ENCODE peak calls at places on chromosome 10, in seven cellular contexts. One of them, this sample, is unnamed.

GRCh38 chr10:30046476-30046875 is 12.9 kb downstream of the JCAD start:
- DNase-seq in lower leg skin: no peak
- DNase-seq in CD4-positive, alpha-beta memory T cell: no peak
- DNase-seq in skeletal muscle cell: no peak
- DNase-seq in upper lobe of right lung: no peak
- DNase-seq in fibroblast of mammary gland: no peak
- DNase-seq in mesenchymal stem cell: no peak
- DNase-seq in this sample: no peak

GRCh38 chr10:43208147-43209063 is 58.5 kb downstream of the RASGEF1A start:
- DNase-seq in skeletal muscle cell: no peak
- DNase-seq in CD4-positive, alpha-beta memory T cell: no peak
- DNase-seq in mesenchymal stem cell: no peak
- DNase-seq in lower leg skin: no peak
- DNase-seq in fibroblast of mammary gland: no peak
- DNase-seq in upper lobe of right lung: peak
- DNase-seq in this sample: no peak

GRCh38 chr10:87818505-87819273 is 663 bp upstream of the ATAD1 start:
- DNase-seq in fibroblast of mammary gland: peak
- DNase-seq in CD4-positive, alpha-beta memory T cell: peak
- DNase-seq in upper lobe of right lung: peak
- DNase-seq in mesenchymal stem cell: peak
- DNase-seq in lower leg skin: no peak
- DNase-seq in skeletal muscle cell: no peak
- DNase-seq in this sample: peak

GRCh38 chr10:129968937-129969527 is 5.0 kb upstream of the EBF3 start:
- DNase-seq in lower leg skin: no peak
- DNase-seq in CD4-positive, alpha-beta memory T cell: no peak
- DNase-seq in upper lobe of right lung: no peak
- DNase-seq in mesenchymal stem cell: peak
- DNase-seq in skeletal muscle cell: no peak
- DNase-seq in fibroblast of mammary gland: peak
- DNase-seq in this sample: no peak

GRCh38 chr10:17214991-17215781 is 12.9 kb upstream of the VIM start:
- DNase-seq in fibroblast of mammary gland: peak
- DNase-seq in mesenchymal stem cell: peak
- DNase-seq in lower leg skin: no peak
- DNase-seq in CD4-positive, alpha-beta memory T cell: no peak
- DNase-seq in upper lobe of right lung: no peak
- DNase-seq in skeletal muscle cell: peak
- DNase-seq in this sample: no peak

GRCh38 chr10:49092477-49092876 is 22.8 kb downstream of the VSTM4 start:
- DNase-seq in mesenchymal stem cell: no peak
- DNase-seq in skeletal muscle cell: no peak
- DNase-seq in lower leg skin: no peak
- DNase-seq in CD4-positive, alpha-beta memory T cell: no peak
- DNase-seq in fibroblast of mammary gland: no peak
- DNase-seq in upper lobe of right lung: peak
- DNase-seq in this sample: no peak

GRCh38 chr10:88181902-88182671 is 318.7 kb downstream of the PTEN start:
- DNase-seq in upper lobe of right lung: no peak
- DNase-seq in mesenchymal stem cell: peak
- DNase-seq in skeletal muscle cell: no peak
- DNase-seq in lower leg skin: no peak
- DNase-seq in CD4-positive, alpha-beta memory T cell: no peak
- DNase-seq in fibroblast of mammary gland: no peak
- DNase-seq in this sample: no peak

GRCh38 chr10:35712486-35712885 is 70.4 kb upstream of the FZD8 start:
- DNase-seq in mesenchymal stem cell: peak
- DNase-seq in skeletal muscle cell: no peak
- DNase-seq in fibroblast of mammary gland: no peak
- DNase-seq in CD4-positive, alpha-beta memory T cell: no peak
- DNase-seq in lower leg skin: no peak
- DNase-seq in upper lobe of right lung: no peak
- DNase-seq in this sample: no peak

GRCh38 chr10:131500181-131500580 is 188.7 kb upstream of the TCERG1L start:
- DNase-seq in lower leg skin: no peak
- DNase-seq in upper lobe of right lung: no peak
- DNase-seq in mesenchymal stem cell: no peak
- DNase-seq in CD4-positive, alpha-beta memory T cell: no peak
- DNase-seq in fibroblast of mammary gland: no peak
- DNase-seq in skeletal muscle cell: no peak
- DNase-seq in this sample: no peak

GRCh38 chr10:74067373-74068370 is 69.8 kb downstream of the VCL start:
- DNase-seq in upper lobe of right lung: no peak
- DNase-seq in fibroblast of mammary gland: peak
- DNase-seq in mesenchymal stem cell: peak
- DNase-seq in CD4-positive, alpha-beta memory T cell: no peak
- DNase-seq in lower leg skin: no peak
- DNase-seq in skeletal muscle cell: no peak
- DNase-seq in this sample: no peak

GRCh38 chr10:11757452-11757819 is 15.3 kb downstream of the ECHDC3 start:
- DNase-seq in CD4-positive, alpha-beta memory T cell: no peak
- DNase-seq in mesenchymal stem cell: peak
- DNase-seq in upper lobe of right lung: peak
- DNase-seq in fibroblast of mammary gland: peak
- DNase-seq in skeletal muscle cell: peak
- DNase-seq in lower leg skin: peak
- DNase-seq in this sample: no peak

GRCh38 chr10:99929360-99929759 is 80.4 kb downstream of the DNMBP start:
- DNase-seq in CD4-positive, alpha-beta memory T cell: no peak
- DNase-seq in lower leg skin: no peak
- DNase-seq in upper lobe of right lung: no peak
- DNase-seq in mesenchymal stem cell: no peak
- DNase-seq in skeletal muscle cell: no peak
- DNase-seq in fibroblast of mammary gland: no peak
- DNase-seq in this sample: no peak

GRCh38 chr10:99926925-99927718 is 82.6 kb downstream of the DNMBP start:
- DNase-seq in fibroblast of mammary gland: peak
- DNase-seq in mesenchymal stem cell: peak
- DNase-seq in upper lobe of right lung: no peak
- DNase-seq in CD4-positive, alpha-beta memory T cell: no peak
- DNase-seq in lower leg skin: no peak
- DNase-seq in skeletal muscle cell: no peak
- DNase-seq in this sample: no peak

GRCh38 chr10:99927719-99928280 is 81.9 kb downstream of the DNMBP start:
- DNase-seq in mesenchymal stem cell: peak
- DNase-seq in lower leg skin: no peak
- DNase-seq in upper lobe of right lung: no peak
- DNase-seq in CD4-positive, alpha-beta memory T cell: no peak
- DNase-seq in fibroblast of mammary gland: no peak
- DNase-seq in skeletal muscle cell: no peak
- DNase-seq in this sample: no peak

GRCh38 chr10:99930731-99931550 is 78.8 kb downstream of the DNMBP start:
- DNase-seq in CD4-positive, alpha-beta memory T cell: no peak
- DNase-seq in upper lobe of right lung: no peak
- DNase-seq in fibroblast of mammary gland: no peak
- DNase-seq in lower leg skin: peak
- DNase-seq in skeletal muscle cell: no peak
- DNase-seq in mesenchymal stem cell: peak
- DNase-seq in this sample: no peak
- H3K4me3 ChIP-seq in CD4-positive, alpha-beta memory T cell: no peak
- H3K4me3 ChIP-seq in upper lobe of right lung: peak
- H3K4me3 ChIP-seq in fibroblast of mammary gland: no peak
- H3K4me3 ChIP-seq in lower leg skin: no peak
- H3K4me3 ChIP-seq in skeletal muscle cell: no peak
- H3K4me3 ChIP-seq in mesenchymal stem cell: no peak
- H3K4me3 ChIP-seq in this sample: no peak

GRCh38 chr10:3468919-3469638 is 296.5 kb upstream of the PITRM1 start:
- DNase-seq in lower leg skin: peak
- DNase-seq in CD4-positive, alpha-beta memory T cell: no peak
- DNase-seq in skeletal muscle cell: peak
- DNase-seq in mesenchymal stem cell: peak
- DNase-seq in fibroblast of mammary gland: peak
- DNase-seq in upper lobe of right lung: peak
- DNase-seq in this sample: no peak

GRCh38 chr10:3464760-3465405 is 292.3 kb upstream of the PITRM1 start:
- DNase-seq in skeletal muscle cell: no peak
- DNase-seq in fibroblast of mammary gland: peak
- DNase-seq in mesenchymal stem cell: peak
- DNase-seq in CD4-positive, alpha-beta memory T cell: no peak
- DNase-seq in lower leg skin: no peak
- DNase-seq in upper lobe of right lung: no peak
- DNase-seq in this sample: no peak

GRCh38 chr10:3465406-3465891 is 292.9 kb upstream of the PITRM1 start:
- DNase-seq in mesenchymal stem cell: no peak
- DNase-seq in CD4-positive, alpha-beta memory T cell: no peak
- DNase-seq in lower leg skin: no peak
- DNase-seq in skeletal muscle cell: no peak
- DNase-seq in upper lobe of right lung: no peak
- DNase-seq in fibroblast of mammary gland: no peak
- DNase-seq in this sample: no peak

GRCh38 chr10:3469639-3470020 is 297.0 kb upstream of the PITRM1 start:
- DNase-seq in fibroblast of mammary gland: peak
- DNase-seq in mesenchymal stem cell: no peak
- DNase-seq in lower leg skin: no peak
- DNase-seq in skeletal muscle cell: no peak
- DNase-seq in CD4-positive, alpha-beta memory T cell: no peak
- DNase-seq in upper lobe of right lung: no peak
- DNase-seq in this sample: no peak

DNA sequence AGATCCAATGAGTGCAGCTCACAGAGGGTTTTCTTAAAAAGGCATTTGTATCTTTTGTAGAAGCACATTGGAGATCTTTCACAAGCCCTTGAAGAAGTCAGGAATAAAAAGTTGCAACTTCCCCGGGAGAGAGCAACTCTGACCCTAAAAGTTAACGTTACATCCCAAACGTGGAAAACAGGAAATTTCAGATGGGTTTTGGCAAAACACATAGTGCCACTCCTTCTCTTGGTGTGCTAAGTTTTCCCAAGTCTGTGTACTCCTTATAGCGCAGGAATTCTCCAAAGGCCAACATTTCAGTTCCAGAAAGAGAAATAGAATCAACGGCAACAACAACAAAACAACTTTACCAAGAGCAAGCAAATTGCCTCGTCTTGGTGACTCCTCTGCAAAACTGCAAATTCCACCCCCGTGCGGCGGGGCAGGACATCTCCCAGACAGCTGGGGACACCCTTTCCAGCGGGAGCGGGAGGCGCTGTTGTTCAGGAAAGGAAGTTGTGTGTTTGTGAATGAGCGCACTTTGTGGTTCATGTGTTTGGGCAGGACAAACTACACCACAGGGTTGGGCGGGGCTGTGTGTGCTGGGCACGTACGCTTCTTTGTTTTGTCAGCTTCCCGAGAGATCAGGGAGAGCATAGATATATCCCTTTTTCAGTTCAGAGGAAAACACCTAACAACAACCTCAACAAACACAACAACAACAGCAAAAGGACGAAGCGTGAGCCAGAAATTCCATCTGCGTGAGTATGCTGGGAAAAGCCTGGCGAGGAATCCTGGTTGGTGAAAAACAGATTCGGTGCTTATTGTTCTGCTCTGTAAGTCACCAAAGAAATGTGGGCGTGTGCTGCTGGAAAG is 294.7 kb upstream of the PITRM1 start:
- DNase-seq in fibroblast of mammary gland: peak
- DNase-seq in lower leg skin: peak
- DNase-seq in upper lobe of right lung: peak
- DNase-seq in skeletal muscle cell: peak
- DNase-seq in mesenchymal stem cell: peak
- DNase-seq in CD4-positive, alpha-beta memory T cell: no peak
- DNase-seq in this sample: no peak
- H3K4me3 ChIP-seq in fibroblast of mammary gland: peak
- H3K4me3 ChIP-seq in lower leg skin: no peak
- H3K4me3 ChIP-seq in upper lobe of right lung: peak
- H3K4me3 ChIP-seq in skeletal muscle cell: peak
- H3K4me3 ChIP-seq in mesenchymal stem cell: no peak
- H3K4me3 ChIP-seq in CD4-positive, alpha-beta memory T cell: no peak
- H3K4me3 ChIP-seq in this sample: no peak

GRCh38 chr10:34526186-34526585 is 288.9 kb downstream of the PARD3 start:
- DNase-seq in CD4-positive, alpha-beta memory T cell: no peak
- DNase-seq in upper lobe of right lung: no peak
- DNase-seq in skeletal muscle cell: no peak
- DNase-seq in lower leg skin: no peak
- DNase-seq in mesenchymal stem cell: peak
- DNase-seq in fibroblast of mammary gland: peak
- DNase-seq in this sample: no peak
- H3K4me3 ChIP-seq in CD4-positive, alpha-beta memory T cell: no peak
- H3K4me3 ChIP-seq in upper lobe of right lung: no peak
- H3K4me3 ChIP-seq in skeletal muscle cell: no peak
- H3K4me3 ChIP-seq in lower leg skin: no peak
- H3K4me3 ChIP-seq in mesenchymal stem cell: no peak
- H3K4me3 ChIP-seq in fibroblast of mammary gland: no peak
- H3K4me3 ChIP-seq in this sample: no peak

DNA sequence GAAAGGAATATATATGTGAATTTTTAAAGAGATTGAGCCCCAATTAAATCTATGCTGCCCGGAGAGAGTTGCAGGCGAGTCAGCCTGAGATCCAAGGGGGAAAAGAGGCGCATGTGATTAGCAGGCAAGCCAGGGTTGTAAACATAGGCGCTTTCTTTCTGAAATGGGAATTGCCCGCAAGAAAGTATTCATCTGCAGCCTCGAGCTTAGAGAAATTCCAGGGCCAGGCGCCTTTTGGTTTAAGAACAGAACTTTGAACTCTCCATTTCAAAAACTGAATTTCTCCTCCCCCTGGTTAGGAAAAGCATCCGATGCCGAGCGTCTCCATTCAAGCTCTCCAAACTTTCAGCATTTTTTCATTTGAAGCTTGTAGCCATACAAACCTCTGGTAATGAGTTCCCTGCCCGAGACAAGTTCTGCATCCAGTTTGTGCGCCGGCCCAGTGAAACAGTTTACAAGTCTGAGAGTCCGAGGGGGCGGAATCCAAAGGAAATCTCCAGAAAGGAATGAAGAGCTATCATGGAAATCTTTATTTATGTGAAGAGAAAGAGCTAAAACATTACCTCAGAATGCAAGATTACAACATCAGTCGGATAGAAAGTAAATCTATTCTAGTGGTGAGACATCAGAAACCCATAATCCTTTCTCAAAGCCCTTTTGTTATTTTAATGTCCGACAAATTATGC is 69.9 kb downstream of the FAM204A start:
- DNase-seq in CD4-positive, alpha-beta memory T cell: no peak
- DNase-seq in fibroblast of mammary gland: peak
- DNase-seq in upper lobe of right lung: no peak
- DNase-seq in mesenchymal stem cell: peak
- DNase-seq in skeletal muscle cell: peak
- DNase-seq in lower leg skin: no peak
- DNase-seq in this sample: no peak
- H3K4me3 ChIP-seq in CD4-positive, alpha-beta memory T cell: no peak
- H3K4me3 ChIP-seq in fibroblast of mammary gland: peak
- H3K4me3 ChIP-seq in upper lobe of right lung: no peak
- H3K4me3 ChIP-seq in mesenchymal stem cell: no peak
- H3K4me3 ChIP-seq in skeletal muscle cell: peak
- H3K4me3 ChIP-seq in lower leg skin: no peak
- H3K4me3 ChIP-seq in this sample: no peak

DNA sequence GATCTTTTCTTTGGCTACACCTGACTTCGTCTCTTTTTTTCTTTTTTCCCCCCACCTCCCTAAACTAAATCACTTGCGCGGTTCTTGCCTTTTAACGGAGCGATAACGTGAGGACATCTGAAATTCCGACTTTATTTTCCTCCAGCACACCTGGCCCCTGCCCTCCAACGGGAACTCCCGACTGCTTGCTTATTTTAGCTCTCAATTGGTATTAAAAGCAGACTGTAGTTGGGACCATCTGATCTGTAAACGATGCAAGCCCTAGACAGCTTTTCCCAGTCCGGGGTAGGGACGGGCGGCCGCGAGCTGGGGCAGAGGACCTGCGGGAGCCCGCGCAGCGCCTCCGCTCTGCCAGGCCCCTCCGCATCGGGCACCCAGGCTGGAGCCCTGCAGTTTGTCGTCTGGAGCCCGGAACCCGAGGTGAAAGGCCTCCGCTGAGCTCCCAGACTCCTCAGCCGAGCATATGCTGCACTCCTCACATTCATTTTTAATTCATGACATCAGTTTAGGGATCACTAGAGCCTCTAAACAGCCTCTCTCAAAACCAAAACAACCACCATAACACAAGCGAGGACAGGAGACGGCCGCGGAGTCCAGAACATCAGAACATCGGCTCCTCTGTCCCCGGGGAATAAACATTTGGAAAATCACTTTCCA is 10.0 kb upstream of the EMX2 start:
- DNase-seq in skeletal muscle cell: no peak
- DNase-seq in upper lobe of right lung: no peak
- DNase-seq in lower leg skin: no peak
- DNase-seq in fibroblast of mammary gland: no peak
- DNase-seq in mesenchymal stem cell: no peak
- DNase-seq in CD4-positive, alpha-beta memory T cell: no peak
- DNase-seq in this sample: no peak
- H3K4me3 ChIP-seq in skeletal muscle cell: no peak
- H3K4me3 ChIP-seq in upper lobe of right lung: no peak
- H3K4me3 ChIP-seq in lower leg skin: no peak
- H3K4me3 ChIP-seq in fibroblast of mammary gland: no peak
- H3K4me3 ChIP-seq in mesenchymal stem cell: no peak
- H3K4me3 ChIP-seq in CD4-positive, alpha-beta memory T cell: no peak
- H3K4me3 ChIP-seq in this sample: no peak

This sample was measured in CD8-positive, alpha-beta T cell.